ENCODE peak calls at places on chromosomes 6 and 20, in eight cellular contexts. G, D, K, W, T, B, P and M are unnamed samples.
A peak's percentile ranks its signal among the peaks of the same experiment; 100 is the strongest.

GRCh38 chr6:26240981-26241770 is 123.8 kb upstream of the BTN3A2 start:
- DNase-seq in K (no peak), G (peak; percentile 84), D (no peak), P (no peak), T (no peak), B (peak; percentile 54), W (no peak), M (no peak)

GRCh38 chr6:8215631-8216030 is 113.3 kb upstream of the EEF1E1 start:
- DNase-seq in K (no peak), D (no peak), P (no peak), G (peak; percentile 65), T (no peak), W (no peak), B (no peak), M (no peak)

GRCh38 chr6:135251416-135251815 is 70.3 kb downstream of the MYB start:
- DNase-seq in W (no peak), K (no peak), P (no peak), G (no peak), T (no peak), B (no peak), D (no peak), M (no peak)

GRCh38 chr6:107862383-107862782 is 38.3 kb upstream of the SCML4 start:
- DNase-seq in K (no peak), B (no peak), P (no peak), D (no peak), G (no peak), W (no peak), T (no peak), M (no peak)

GRCh38 chr20:771741-772464 is 3.6 kb upstream of the SLC52A3 start:
- DNase-seq in G (no peak), W (no peak), P (no peak), T (no peak), K (no peak), D (no peak), B (no peak), M (no peak)

GRCh38 chr6:99434702-99435530 is 9.8 kb upstream of the PNISR start:
- DNase-seq in W (no peak), T (no peak), B (no peak), K (no peak), P (peak; percentile 14), D (no peak), G (peak; percentile 54), M (no peak)

GRCh38 chr20:34997171-34997570 is 41.5 kb downstream of the MYH7B start:
- DNase-seq in G (no peak), K (peak; percentile 60), D (no peak), T (peak; percentile 71), B (peak; percentile 63), W (peak; percentile 55), P (no peak), M (no peak)

GRCh38 chr6:145735356-145736165 is at the start of gene EPM2A:
- DNase-seq in K (peak; percentile 80), P (no peak), D (peak; percentile 93), G (peak; percentile 79), W (peak; percentile 84), B (peak; percentile 93), T (peak; percentile 81), M (peak; percentile 88)

DNA sequence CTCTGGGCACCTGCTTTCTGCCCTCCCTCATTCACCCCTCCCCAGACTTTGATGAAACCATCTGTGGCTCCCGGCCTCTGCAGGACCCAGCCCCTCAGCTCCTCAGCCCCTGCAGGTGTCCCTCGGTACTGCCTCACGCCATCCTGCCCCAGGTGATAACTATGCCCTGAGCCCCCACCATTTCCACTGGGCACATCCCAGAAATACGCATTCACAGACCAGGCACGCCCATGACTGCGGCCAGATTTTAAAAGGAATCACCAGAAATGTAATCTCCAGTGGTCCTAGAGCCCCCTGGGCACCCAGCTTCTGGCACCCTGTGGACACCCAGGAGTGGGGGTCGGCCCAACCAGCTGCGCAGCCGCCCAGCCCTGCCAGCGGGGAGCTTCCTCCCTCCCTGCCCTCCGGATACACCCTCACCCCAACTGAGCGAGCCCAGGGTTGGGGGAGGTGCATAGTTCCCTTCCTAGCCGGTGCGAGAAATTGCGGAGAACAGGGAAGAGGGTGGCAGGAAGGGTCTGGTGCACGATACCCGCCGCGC is 585 bp upstream of the NTSR1 start:
- DNase-seq in P (no peak), G (no peak), D (no peak), T (peak; percentile 79), W (no peak), B (peak; percentile 91), K (no peak), M (no peak)
- TF ChIP-seq CTCF in P (peak; percentile 38), G (peak; percentile 28), D (no peak), T (peak; percentile 70), W (no peak), B (peak; percentile 76), K (no peak), M (no peak)

GRCh38 chr6:45420909-45421699 is 43.4 kb upstream of the SUPT3H start:
- DNase-seq in B (no peak), K (no peak), W (no peak), P (no peak), T (no peak), G (peak; percentile 53), D (no peak), M (no peak)

GRCh38 chr6:45423111-45423900 is 45.6 kb upstream of the SUPT3H start:
- DNase-seq in T (peak; percentile 64), G (no peak), W (peak; percentile 47), D (peak; percentile 70), P (no peak), K (peak; percentile 36), B (peak; percentile 80), M (peak; percentile 30)

GRCh38 chr6:45420083-45420908 is 42.6 kb upstream of the SUPT3H start:
- DNase-seq in W (peak; percentile 11), G (peak; percentile 84), K (no peak), T (no peak), P (no peak), B (peak; percentile 57), D (no peak), M (peak; percentile 13)

GRCh38 chr6:45422541-45423110 is 44.9 kb upstream of the SUPT3H start:
- DNase-seq in D (peak; percentile 64), P (no peak), K (peak; percentile 39), G (no peak), W (peak; percentile 35), T (peak; percentile 68), B (peak; percentile 84), M (peak; percentile 39)

DNA sequence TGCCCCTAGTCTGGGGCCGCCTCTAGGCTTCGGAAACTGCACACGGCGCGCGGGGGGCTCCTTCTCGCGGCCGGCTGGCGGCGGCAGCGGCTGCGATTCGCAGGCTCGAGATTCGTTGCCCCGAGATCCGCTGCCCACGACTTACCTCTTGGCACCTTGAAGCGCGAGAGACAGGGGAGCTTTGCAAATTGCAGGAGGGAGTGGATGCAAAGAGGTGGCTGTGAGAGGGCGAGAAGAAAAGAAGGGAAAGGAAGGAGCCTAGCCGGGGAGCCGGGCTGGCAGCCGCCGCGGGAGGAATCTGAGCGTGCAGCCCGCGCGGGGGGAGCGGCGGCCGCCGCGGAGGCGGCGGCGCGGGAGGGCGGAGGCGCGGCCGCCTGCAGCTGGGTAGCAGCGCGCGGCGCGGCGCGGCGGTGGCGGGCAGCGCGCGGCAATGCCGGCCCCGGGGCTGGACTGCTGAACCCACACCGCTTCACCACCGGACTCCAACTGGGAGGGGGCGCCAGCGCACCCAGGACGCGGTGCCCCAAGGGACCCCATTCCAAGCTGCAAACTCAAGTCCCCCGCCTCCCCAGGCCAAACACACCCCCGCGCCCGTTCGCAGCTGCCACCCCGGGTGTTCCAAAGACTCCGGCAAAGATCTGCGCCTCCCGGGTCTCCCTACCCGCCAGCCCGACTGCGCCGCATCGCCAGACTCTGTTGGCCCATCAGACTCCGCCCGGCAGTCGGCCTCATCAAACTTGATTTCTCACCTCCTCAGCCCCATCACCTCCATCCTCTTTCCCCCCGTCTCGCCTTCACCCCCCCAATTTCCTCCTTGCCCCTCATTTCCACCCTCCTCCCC is 44.2 kb upstream of the SUPT3H start:
- DNase-seq in B (peak; percentile 79), K (peak; percentile 47), G (peak; percentile 84), P (no peak), W (peak; percentile 49), T (peak; percentile 52), D (peak; percentile 79), M (peak; percentile 54)
- TF ChIP-seq CTCF in B (no peak), K (no peak), G (peak; percentile 34), P (peak; percentile 11), W (no peak), T (no peak), D (no peak), M (peak; percentile 24)

GRCh38 chr6:41732601-41733348 is 2.6 kb downstream of the TFEB start:
- DNase-seq in D (peak; percentile 77), G (peak; percentile 20), P (no peak), T (no peak), B (peak; percentile 65), W (no peak), K (no peak), M (no peak)

GRCh38 chr6:41735427-41736206 is at the start of gene TFEB:
- DNase-seq in G (peak; percentile 88), T (peak; percentile 89), W (peak; percentile 91), P (peak; percentile 55), B (peak; percentile 98), D (peak; percentile 97), K (peak; percentile 94), M (peak; percentile 95)

GRCh38 chr6:41733349-41733706 is 2.1 kb downstream of the TFEB start:
- DNase-seq in P (no peak), B (no peak), T (no peak), W (no peak), K (no peak), D (no peak), G (no peak), M (no peak)

GRCh38 chr6:41734666-41735426 is 562 bp downstream of the TFEB start:
- DNase-seq in W (peak; percentile 76), T (peak; percentile 62), G (peak; percentile 87), P (no peak), D (peak; percentile 89), B (peak; percentile 82), K (peak; percentile 84), M (peak; percentile 89)

DNA sequence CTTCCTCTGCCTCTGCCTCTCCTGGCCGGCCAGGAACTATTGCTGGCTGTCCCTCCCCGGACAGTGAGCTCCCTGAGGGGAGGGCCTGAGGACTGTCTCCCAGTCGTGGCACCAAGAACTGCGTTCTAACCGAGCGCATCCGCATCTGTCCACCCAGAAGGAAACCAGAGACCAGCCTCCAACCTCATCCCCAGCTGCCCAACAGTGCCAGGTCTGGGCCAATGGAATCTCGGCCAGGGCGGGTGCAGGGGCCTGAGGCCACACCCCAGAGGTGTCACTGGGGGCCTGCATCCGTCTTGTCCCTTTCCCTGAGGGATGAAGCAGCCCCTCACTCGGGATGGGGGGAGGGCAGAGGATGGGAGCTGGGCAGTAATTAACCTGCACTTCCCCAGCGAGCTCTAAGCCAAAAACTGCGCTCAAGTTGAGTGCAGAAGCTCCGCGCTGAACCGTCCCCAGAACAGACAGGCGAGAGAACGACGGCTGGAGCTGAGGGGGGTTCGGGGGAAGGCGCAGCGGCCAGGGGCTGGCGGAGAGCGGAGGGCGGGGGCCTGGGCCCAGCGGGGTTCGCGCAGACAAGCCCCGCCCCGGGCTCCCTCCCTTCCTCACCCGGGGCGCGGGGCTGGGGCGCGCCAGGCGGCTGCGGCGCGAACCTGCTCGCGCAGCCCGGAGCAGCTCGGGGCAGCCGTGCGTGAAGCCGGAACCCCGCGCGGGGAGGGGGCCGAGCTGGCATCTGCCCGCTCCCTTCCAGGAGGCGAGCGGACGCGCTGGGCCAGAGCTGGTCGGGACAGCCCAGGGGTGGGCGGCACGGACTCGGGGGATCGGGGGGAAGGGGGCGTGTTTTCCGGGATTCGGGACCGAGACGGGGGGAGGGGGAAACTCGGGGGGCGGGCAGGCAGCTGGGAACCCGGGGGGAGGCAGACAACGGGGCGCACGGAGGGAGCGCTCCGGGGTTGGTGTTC is 1.4 kb downstream of the TFEB start:
- DNase-seq in P (no peak), B (peak; percentile 92), G (peak; percentile 76), W (peak; percentile 66), T (peak; percentile 88), D (peak; percentile 87), K (peak; percentile 76), M (peak; percentile 81)
- TF ChIP-seq CTCF in P (no peak), B (no peak), G (no peak), W (no peak), T (no peak), D (no peak), K (no peak), M (no peak)

DNA sequence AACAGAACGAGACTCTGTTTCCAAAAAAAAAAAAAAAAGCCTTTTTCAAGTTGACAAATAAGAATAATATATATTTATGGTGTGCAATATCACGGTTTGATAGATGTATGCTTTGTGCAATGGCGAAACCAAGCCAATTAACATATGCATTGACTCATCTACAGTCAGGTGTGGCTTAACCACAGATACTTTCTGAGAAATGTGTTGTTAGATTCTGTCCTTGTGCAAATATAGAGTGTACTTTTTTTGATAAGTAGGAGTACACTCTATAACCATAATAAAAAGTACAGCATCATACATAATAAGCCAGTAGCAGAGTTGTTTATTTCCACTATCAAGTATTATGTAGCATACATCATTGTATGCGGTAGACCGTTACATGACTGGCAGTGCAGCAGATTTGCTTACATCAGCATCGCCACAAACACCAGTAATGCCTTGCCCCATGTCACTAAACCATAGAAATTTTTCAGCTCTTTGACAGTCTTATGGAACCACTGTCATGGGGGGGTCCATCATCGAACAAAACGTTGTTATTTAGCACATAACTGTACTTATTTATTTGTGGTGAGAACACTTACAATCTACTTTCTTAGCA is 59.2 kb downstream of the TMEM170B start:
- DNase-seq in G (no peak), K (no peak), B (no peak), W (no peak), T (no peak), P (no peak), D (no peak), M (no peak)
- TF ChIP-seq CTCF in G (no peak), K (no peak), B (no peak), W (no peak), T (no peak), P (no peak), D (no peak), M (no peak)